ENCODE peak calls at places on chromosome 4, in four cellular contexts. I is pancreas, Z is GM06990, N is fibroblast of lung. P is an unnamed sample.

GRCh38 chr4:7827566-7827965 is 112.1 kb downstream of the AFAP1 start:
- DNase-seq in I (no peak), Z (no peak), N (no peak), P (no peak)

GRCh38 chr4:4330794-4331193 is 40.7 kb downstream of the ZBTB49 start:
- DNase-seq in I (no peak), Z (no peak), N (no peak), P (no peak)

GRCh38 chr4:2931765-2932560 is 31.2 kb downstream of the NOP14 start:
- DNase-seq in I (no peak), Z (peak), N (no peak), P (no peak)

GRCh38 chr4:187633245-187633644 is 362.3 kb upstream of the ZFP42 start:
- DNase-seq in I (no peak), Z (no peak), N (no peak), P (no peak)

GRCh38 chr4:39873823-39874222 is 103.9 kb downstream of the PDS5A start:
- DNase-seq in I (no peak), Z (no peak), N (peak), P (no peak)

GRCh38 chr4:20249333-20249732 is 2.4 kb upstream of the SLIT2 start:
- DNase-seq in I (no peak), Z (no peak), N (peak), P (no peak)

GRCh38 chr4:108940086-108941033 is 177.5 kb upstream of the ETNPPL start:
- DNase-seq in I (no peak), Z (no peak), N (peak), P (no peak)

GRCh38 chr4:10050171-10051120 is 29.1 kb upstream of the SLC2A9 start:
- DNase-seq in I (no peak), Z (no peak), N (no peak), P (no peak)

GRCh38 chr4:189845145-189845846 is 95.4 kb upstream of the FRG1 start:
- DNase-seq in I (no peak), Z (no peak), N (peak), P (no peak)

GRCh38 chr4:151563194-151563593 is 154.2 kb downstream of the FHIP1A start:
- DNase-seq in I (peak), Z (no peak), N (peak), P (no peak)

GRCh38 chr4:120070191-120070590 is 3.5 kb upstream of the MAD2L1 start:
- DNase-seq in I (no peak), Z (no peak), N (peak), P (no peak)

GRCh38 chr4:102263024-102263787 is 82.1 kb downstream of the SLC39A8 start:
- DNase-seq in I (no peak), Z (peak), N (peak), P (no peak)

GRCh38 chr4:56641494-56642051 is 39.5 kb downstream of the HOPX start:
- DNase-seq in I (no peak), Z (no peak), N (peak), P (no peak)
- TF ChIP-seq CTCF in I (no peak), Z (peak), N (peak), P (no peak)

GRCh38 chr4:106522839-106523238 is 154.3 kb upstream of the GIMD1 start:
- DNase-seq in I (no peak), Z (no peak), N (no peak), P (no peak)
- TF ChIP-seq CTCF in I (no peak), Z (no peak), N (peak), P (no peak)

GRCh38 chr4:144575181-144575580 is 70.8 kb upstream of the HHIP start:
- DNase-seq in I (no peak), Z (no peak), N (no peak), P (peak)
- TF ChIP-seq CTCF in I (no peak), Z (peak), N (no peak), P (no peak)

GRCh38 chr4:78553526-78554060 is 2.0 kb downstream of the ANXA3 start:
- DNase-seq in I (no peak), Z (no peak), N (peak), P (no peak)

GRCh38 chr4:78552398-78553396 is 1.1 kb downstream of the ANXA3 start:
- DNase-seq in I (peak), Z (no peak), N (peak), P (no peak)

GRCh38 chr4:78556655-78557054 is 5.1 kb downstream of the ANXA3 start:
- DNase-seq in I (no peak), Z (no peak), N (no peak), P (no peak)

DNA sequence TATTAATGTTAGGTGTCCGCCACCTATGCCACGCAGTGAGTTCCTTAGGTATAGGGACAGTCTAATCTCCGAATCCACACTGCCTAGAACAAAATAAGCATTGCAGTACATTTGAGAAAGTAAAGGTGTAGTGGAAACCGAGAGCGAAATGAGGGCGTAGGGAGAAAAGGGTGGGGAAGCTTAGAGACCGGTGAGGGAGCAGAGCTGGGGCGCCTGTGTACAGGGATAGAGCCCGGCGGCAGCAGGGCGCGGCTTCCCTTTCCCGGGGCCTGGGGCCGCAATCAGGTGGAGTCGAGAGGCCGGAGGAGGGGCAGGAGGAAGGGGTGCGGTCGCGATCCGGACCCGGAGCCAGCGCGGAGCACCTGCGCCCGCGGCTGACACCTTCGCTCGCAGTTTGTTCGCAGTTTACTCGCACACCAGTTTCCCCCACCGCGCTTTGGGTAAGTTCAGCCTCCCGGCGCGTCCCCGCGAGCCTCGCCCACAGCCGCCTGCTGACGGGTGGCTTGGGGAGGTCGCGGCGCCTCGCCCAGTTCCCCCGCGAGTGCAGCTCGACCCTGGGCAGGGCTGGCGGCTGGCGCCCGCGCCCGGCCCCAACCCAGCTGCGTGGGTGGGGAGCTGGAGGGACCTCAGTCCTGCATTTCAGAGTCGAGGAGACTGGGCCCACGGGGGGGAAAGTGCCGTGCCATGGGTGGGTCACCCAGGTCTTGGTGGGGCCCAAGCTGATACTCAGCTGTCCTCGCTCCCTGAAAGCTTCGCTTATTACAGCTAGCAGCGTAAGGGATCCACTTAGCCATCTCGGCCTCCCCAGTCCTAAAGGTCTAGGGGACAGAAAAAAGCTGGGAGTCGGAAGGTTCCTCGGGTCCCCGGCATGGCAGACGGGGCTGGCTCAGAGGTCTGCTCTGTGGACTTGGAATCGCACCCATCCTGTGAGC is at the start of gene ANXA3:
- DNase-seq in I (peak), Z (peak), N (peak), P (peak)
- TF ChIP-seq CTCF in I (no peak), Z (no peak), N (no peak), P (no peak)

GRCh38 chr4:165464813-165465381 is 86.1 kb downstream of the CPE start:
- DNase-seq in I (no peak), Z (no peak), N (peak), P (no peak)
- TF ChIP-seq CTCF in I (peak), Z (peak), N (peak), P (peak)

GRCh38 chr4:81919810-81920209 is 448.1 kb upstream of the RASGEF1B start:
- DNase-seq in I (no peak), Z (no peak), N (no peak), P (no peak)
- TF ChIP-seq CTCF in I (no peak), Z (peak), N (no peak), P (no peak)

GRCh38 chr4:25795566-25796454 is 67.0 kb downstream of the SEL1L3 start:
- DNase-seq in I (no peak), Z (no peak), N (peak), P (no peak)
- TF ChIP-seq CTCF in I (no peak), Z (no peak), N (no peak), P (no peak)

DNA sequence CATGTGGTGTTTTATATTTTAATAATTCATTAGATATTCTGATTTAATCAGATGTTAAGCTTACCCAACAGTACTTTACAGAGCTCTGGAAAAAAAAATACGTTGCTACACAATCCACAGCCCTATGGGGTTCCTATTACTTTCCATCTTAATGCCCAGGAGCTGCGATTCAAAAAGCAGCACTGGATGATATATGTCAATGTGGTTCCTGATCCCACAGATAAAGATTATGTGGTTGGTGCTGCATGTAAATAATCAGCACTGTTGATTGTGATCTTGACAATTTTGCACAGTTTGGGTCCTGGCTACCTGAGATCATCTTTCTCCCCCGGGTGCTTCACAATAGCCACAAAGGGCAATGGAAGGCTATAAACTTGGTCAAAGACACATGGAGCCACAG is 72.7 kb upstream of the DCLK2 start:
- DNase-seq in I (no peak), Z (no peak), N (peak), P (no peak)
- TF ChIP-seq CTCF in I (no peak), Z (no peak), N (no peak), P (no peak)

P was measured in glutamatergic neuron.